ENCODE peak calls at places on chromosomes 4 and X, in five cellular contexts. A is occipital lobe, C is memory B cell, H is astrocyte of the spinal cord, K is A549. R is an unnamed sample.

GRCh38 chr4:37599092-37599800 is 86.9 kb downstream of the RELL1 start:
- DNase-seq in C (no peak), A (no peak), K (no peak), H (no peak), R (no peak)

GRCh38 chrX:23035493-23035892 is 35.7 kb downstream of the DDX53 start:
- DNase-seq in K (peak; percentile 3), H (no peak), C (no peak), A (no peak), R (no peak)

GRCh38 chr4:170386511-170386910 is 296.8 kb upstream of the AADAT start:
- DNase-seq in K (no peak), A (no peak), H (no peak), C (no peak), R (no peak)

GRCh38 chr4:129092636-129093172 is 635 bp downstream of the SCLT1 start:
- DNase-seq in A (no peak), C (no peak), K (no peak), H (no peak), R (peak; percentile 38)

GRCh38 chr4:98468744-98469143 is 189.7 kb downstream of the TSPAN5 start:
- DNase-seq in A (no peak), H (peak; percentile 69), K (no peak), C (no peak), R (peak; percentile 78)

GRCh38 chrX:274904-275475 is 6.2 kb upstream of the PLCXD1 start:
- DNase-seq in H (no peak), A (no peak), K (no peak), C (no peak), R (no peak)

GRCh38 chr4:141580523-141580922 is 55.9 kb upstream of the IL15 start:
- DNase-seq in A (no peak), H (no peak), K (no peak), C (no peak), R (peak; percentile 55)

GRCh38 chr4:8648296-8648695 is 55.7 kb downstream of the CPZ start:
- DNase-seq in H (no peak), C (no peak), A (no peak), K (no peak), R (no peak)

GRCh38 chr4:149914521-149915115 is 99.0 kb upstream of the IQCM start:
- DNase-seq in A (no peak), C (no peak), H (peak; percentile 63), K (peak; percentile 57), R (peak; percentile 75)